ENCODE peak calls at places on chromosomes 11 and 22, in ten cellular contexts. E is natural killer cell; R is RWPE1; A is brain microvascular endothelial cell; J is B cell; H is GM20000; D is CD4-positive, alpha-beta T cell; M is cardiac muscle cell; Y is neural crest cell; Q is H1. G is an unnamed sample.

GRCh38 chr11:114340311-114341131 is 44.3 kb downstream of the NNMT start:
- DNase-seq in H (peak), M (peak), Y (peak), A (peak), Q (peak), E (no peak), D (peak), R (peak), J (peak), G (no peak)

GRCh38 chr11:57228600-57228999 is 8.4 kb downstream of the APLNR start:
- DNase-seq in J (no peak), Q (no peak), R (no peak), M (no peak), E (no peak), D (no peak), A (no peak), Y (no peak), H (no peak), G (no peak)

GRCh38 chr11:91366186-91366585 is 858.4 kb upstream of the FAT3 start:
- DNase-seq in M (no peak), J (no peak), R (no peak), E (no peak), D (no peak), H (no peak), Y (no peak), A (no peak), Q (no peak), G (no peak)

GRCh38 chr11:128316541-128317206 is 270.7 kb downstream of the ETS1 start:
- DNase-seq in H (no peak), J (no peak), Y (no peak), A (no peak), M (no peak), Q (no peak), R (no peak), E (no peak), D (no peak), G (no peak)

GRCh38 chr11:100753562-100753961 is 66.5 kb downstream of the ARHGAP42 start:
- DNase-seq in D (no peak), M (peak), Q (no peak), E (no peak), J (no peak), R (no peak), A (no peak), H (no peak), Y (no peak), G (no peak)

GRCh38 chr11:79050784-79051183 is 390.0 kb downstream of the TENM4 start:
- DNase-seq in Y (no peak), A (no peak), M (no peak), E (no peak), J (no peak), R (no peak), Q (no peak), D (no peak), H (no peak), G (no peak)

GRCh38 chr11:110362916-110363574 is 66.6 kb upstream of the RDX start:
- DNase-seq in J (no peak), R (no peak), M (peak), D (no peak), Y (peak), E (no peak), A (peak), H (no peak), Q (no peak), G (no peak)

GRCh38 chr11:98568011-98568410 is 452.7 kb upstream of the CNTN5 start:
- DNase-seq in E (no peak), D (no peak), Y (no peak), H (no peak), Q (no peak), R (no peak), A (peak), M (peak), J (no peak), G (no peak)

GRCh38 chr11:2781413-2782274 is 81.8 kb upstream of the KCNQ1OT1 start:
- DNase-seq in R (no peak), Q (peak), J (no peak), E (peak), Y (peak), H (no peak), M (no peak), D (no peak), A (no peak), G (peak)

GRCh38 chr11:2099523-2100316 is 39.5 kb downstream of the IGF2 start:
- DNase-seq in D (no peak), A (no peak), Q (no peak), R (peak), E (no peak), M (no peak), Y (no peak), H (no peak), J (no peak), G (no peak)

GRCh38 chr22:42683599-42684283 is 34.5 kb upstream of the CYB5R3 start:
- DNase-seq in A (no peak), E (no peak), H (no peak), D (no peak), M (no peak), J (peak), Y (no peak), R (no peak), Q (no peak), G (no peak)

GRCh38 chr11:68890490-68891231 is 13.0 kb downstream of the MRPL21 start:
- DNase-seq in M (no peak), Y (no peak), E (no peak), J (no peak), A (peak), H (no peak), Q (no peak), D (no peak), R (no peak), G (no peak)

GRCh38 chr11:120020981-120021380 is 116.9 kb downstream of the TRIM29 start:
- DNase-seq in Y (no peak), Q (no peak), R (no peak), H (no peak), M (no peak), E (no peak), J (no peak), D (no peak), A (no peak), G (no peak)
- TF ChIP-seq CTCF in Y (no peak), Q (no peak), R (no peak), H (no peak), M (no peak), E (no peak), J (no peak), D (no peak), A (no peak), G (no peak)

DNA sequence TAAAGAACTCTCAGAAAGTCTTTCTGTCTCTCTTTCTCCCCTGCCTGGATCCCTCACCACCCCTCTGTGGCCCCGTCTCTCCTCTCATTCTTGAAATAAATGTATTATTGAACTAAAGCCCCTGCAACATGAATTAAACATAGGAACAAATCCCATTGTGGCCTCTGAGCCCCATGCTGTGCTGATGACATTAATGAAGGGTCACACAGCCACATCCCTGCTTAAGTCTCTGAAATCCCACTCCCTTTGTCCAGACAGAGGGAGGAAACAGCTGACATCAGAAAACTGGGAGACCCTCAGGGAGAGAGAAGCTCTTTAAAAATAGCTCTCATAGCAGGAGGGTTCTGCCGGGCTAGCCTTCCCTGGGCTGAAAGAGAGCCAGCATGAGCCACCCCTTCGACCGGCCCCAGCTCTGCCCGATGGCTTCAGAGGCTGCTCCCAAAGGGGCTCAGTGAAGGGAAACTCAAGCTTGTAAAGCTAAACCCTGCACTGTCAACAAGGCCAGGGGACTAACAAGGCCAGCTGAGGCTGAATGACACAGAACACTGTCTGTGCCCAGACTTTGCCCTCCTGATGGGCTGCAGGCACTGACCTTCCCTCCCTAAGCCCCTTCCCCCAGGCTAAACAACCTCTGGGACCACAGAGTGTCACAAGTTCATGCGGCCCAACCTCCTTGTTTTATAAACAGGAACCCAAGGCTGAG is 164.0 kb downstream of the CHST1 start:
- DNase-seq in J (no peak), Y (peak), H (no peak), D (no peak), A (no peak), E (no peak), Q (no peak), R (no peak), M (peak), G (no peak)
- TF ChIP-seq CTCF in J (no peak), Y (no peak), H (no peak), D (no peak), A (no peak), E (no peak), Q (no peak), R (no peak), M (no peak), G (no peak)

DNA sequence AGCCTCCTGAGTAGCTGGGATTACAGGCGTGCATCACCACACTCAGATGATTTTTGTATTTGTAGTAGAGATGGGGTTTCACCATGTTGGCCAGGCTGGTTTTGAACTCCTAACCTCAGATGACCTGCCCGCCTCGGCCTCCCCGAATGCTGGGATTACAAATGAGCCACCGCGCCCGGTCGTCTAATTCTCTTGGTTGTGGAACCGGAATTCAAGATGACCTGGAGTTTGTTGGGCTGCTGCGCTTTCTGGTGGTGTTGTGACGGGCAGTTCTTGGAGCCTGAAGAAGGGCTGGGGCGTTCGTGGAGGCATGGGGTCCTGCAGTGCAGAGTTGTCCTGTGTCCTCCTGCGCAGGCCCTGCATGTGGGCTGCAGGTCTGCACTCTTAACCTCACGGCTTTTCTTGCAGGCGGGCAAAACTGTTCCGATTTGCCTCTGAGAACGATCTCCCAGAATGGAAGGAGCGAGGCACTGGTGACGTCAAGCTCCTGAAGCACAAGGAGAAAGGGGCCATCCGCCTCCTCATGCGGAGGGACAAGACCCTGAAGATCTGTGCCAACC is 4.9 kb upstream of the TRMT2A start:
- DNase-seq in E (no peak), D (no peak), J (no peak), M (no peak), Q (no peak), Y (no peak), H (no peak), R (no peak), A (no peak), G (no peak)
- TF ChIP-seq CTCF in E (no peak), D (no peak), J (no peak), M (no peak), Q (no peak), Y (no peak), H (no peak), R (no peak), A (no peak), G (no peak)

GRCh38 chr11:32043737-32044515 is 46.9 kb upstream of the RCN1 start:
- DNase-seq in A (no peak), J (no peak), D (no peak), Q (no peak), H (no peak), M (no peak), E (no peak), Y (no peak), R (no peak), G (no peak)
- TF ChIP-seq CTCF in A (no peak), J (no peak), D (no peak), Q (no peak), H (no peak), M (no peak), E (no peak), Y (no peak), R (no peak), G (no peak)

GRCh38 chr11:40293655-40294342 is 1165.7 kb downstream of the LRRC4C start:
- DNase-seq in H (peak), J (peak), A (peak), M (peak), R (peak), Q (peak), E (no peak), D (no peak), Y (peak), G (no peak)

GRCh38 chr11:40292636-40293585 is 1166.5 kb downstream of the LRRC4C start:
- DNase-seq in R (peak), A (no peak), M (no peak), J (no peak), Q (peak), Y (peak), H (no peak), D (no peak), E (no peak), G (no peak)

GRCh38 chr11:40291304-40292100 is 1168.0 kb downstream of the LRRC4C start:
- DNase-seq in Y (no peak), A (no peak), R (no peak), M (no peak), Q (no peak), J (no peak), D (no peak), E (no peak), H (no peak), G (no peak)

GRCh38 chr11:40295466-40295865 is 1164.0 kb downstream of the LRRC4C start:
- DNase-seq in M (no peak), Y (no peak), H (no peak), D (no peak), Q (no peak), J (no peak), A (no peak), R (no peak), E (no peak), G (no peak)

GRCh38 chr11:40294343-40294723 is 1165.1 kb downstream of the LRRC4C start:
- DNase-seq in A (no peak), Q (no peak), D (no peak), H (no peak), J (no peak), M (no peak), E (no peak), R (no peak), Y (no peak), G (no peak)
- TF ChIP-seq CTCF in A (no peak), Q (no peak), D (no peak), H (no peak), J (no peak), M (no peak), E (no peak), R (peak), Y (no peak), G (no peak)

GRCh38 chr22:25895678-25896077 is 153.7 kb downstream of the MYO18B start:
- DNase-seq in A (no peak), H (no peak), E (no peak), D (no peak), M (no peak), Y (no peak), Q (no peak), J (no peak), R (no peak), G (no peak)

GRCh38 chr22:25896592-25896991 is 154.6 kb downstream of the MYO18B start:
- DNase-seq in E (no peak), Y (no peak), Q (no peak), R (no peak), J (no peak), A (no peak), D (no peak), M (no peak), H (no peak), G (no peak)

GRCh38 chr22:25892678-25893077 is 150.7 kb downstream of the MYO18B start:
- DNase-seq in J (no peak), E (no peak), A (no peak), M (no peak), Q (no peak), Y (no peak), R (no peak), D (no peak), H (no peak), G (no peak)

GRCh38 chr22:25898707-25899365 is 156.8 kb downstream of the MYO18B start:
- DNase-seq in H (no peak), A (no peak), D (no peak), Y (peak), R (no peak), Q (peak), E (no peak), J (no peak), M (peak), G (no peak)

DNA sequence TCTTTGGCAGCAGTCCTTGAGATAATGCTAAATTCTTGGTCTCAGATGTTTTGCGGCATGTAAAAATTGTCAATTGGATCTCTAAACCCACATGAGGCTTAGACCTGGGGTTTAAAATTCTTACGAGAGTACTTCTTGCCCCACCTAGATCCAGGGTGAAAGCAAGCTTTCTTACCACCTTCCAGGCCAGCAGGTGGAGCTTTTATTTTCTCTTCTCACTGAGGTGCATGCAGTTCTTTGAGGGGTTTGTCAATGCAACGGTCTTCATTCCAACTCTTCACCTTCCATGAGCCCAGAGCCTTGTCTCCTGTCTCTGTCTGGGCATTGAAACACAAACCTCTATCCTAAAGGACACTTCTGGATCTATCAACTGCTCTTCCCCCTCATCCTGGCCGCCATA is 154.1 kb downstream of the MYO18B start:
- DNase-seq in D (no peak), A (no peak), E (no peak), Q (no peak), M (no peak), Y (no peak), J (no peak), H (peak), R (no peak), G (no peak)
- TF ChIP-seq CTCF in D (no peak), A (no peak), E (no peak), Q (no peak), M (no peak), Y (no peak), J (no peak), H (no peak), R (no peak), G (no peak)

GRCh38 chr22:27682438-27682837 is 119.1 kb downstream of the MN1 start:
- DNase-seq in H (no peak), D (no peak), M (peak), Q (peak), E (no peak), J (no peak), R (no peak), Y (peak), A (no peak), G (no peak)
- TF ChIP-seq CTCF in H (no peak), D (no peak), M (peak), Q (peak), E (no peak), J (no peak), R (no peak), Y (peak), A (peak), G (peak)

GRCh38 chr22:19260804-19261203 is 30.7 kb downstream of the CLTCL1 start:
- DNase-seq in J (no peak), M (no peak), D (no peak), Y (no peak), E (no peak), Q (no peak), A (no peak), H (no peak), R (no peak), G (no peak)
- TF ChIP-seq CTCF in J (no peak), M (no peak), D (no peak), Y (no peak), E (no peak), Q (no peak), A (no peak), H (no peak), R (no peak), G (no peak)

GRCh38 chr11:84899740-84900139 is 727.4 kb downstream of the DLG2 start:
- DNase-seq in D (no peak), R (no peak), M (no peak), Q (no peak), Y (no peak), A (peak), J (no peak), E (no peak), H (no peak), G (no peak)
- TF ChIP-seq CTCF in D (no peak), R (no peak), M (no peak), Q (no peak), Y (peak), A (peak), J (no peak), E (no peak), H (no peak), G (no peak)

GRCh38 chr11:127193916-127194315 is 193.3 kb upstream of the KIRREL3 start:
- DNase-seq in R (no peak), J (no peak), H (no peak), M (no peak), Y (no peak), E (no peak), Q (no peak), A (no peak), D (no peak), G (no peak)
- TF ChIP-seq CTCF in R (no peak), J (no peak), H (no peak), M (no peak), Y (no peak), E (no peak), Q (no peak), A (no peak), D (no peak), G (no peak)